ENCODE peak calls at places on chromosomes 12 and 14, in four cellular contexts. M is MM.1S, P is astrocyte of the cerebellum, R is thyroid gland. Y is an unnamed sample.

GRCh38 chr14:67674139-67674479 is 323 bp downstream of the VTI1B start:
- DNase-seq in M (peak), P (no peak), R (peak), Y (no peak)

GRCh38 chr12:128276542-128276941 is 9.6 kb downstream of the TMEM132C start:
- DNase-seq in M (no peak), P (no peak), R (no peak), Y (no peak)

GRCh38 chr12:80837342-80837978 is 100.3 kb downstream of the LIN7A start:
- DNase-seq in M (peak), P (peak), R (peak), Y (peak)

GRCh38 chr12:6539276-6540134 is 5.2 kb downstream of the GAPDH start:
- DNase-seq in M (no peak), P (no peak), R (no peak), Y (no peak)

GRCh38 chr12:11941601-11942360 is 129.0 kb upstream of the BCL2L14 start:
- DNase-seq in M (no peak), P (peak), R (no peak), Y (peak)

GRCh38 chr14:101019974-101020710 is 116.6 kb upstream of the RTL1 start:
- DNase-seq in M (no peak), P (no peak), R (no peak), Y (no peak)

GRCh38 chr14:89000007-89000942 is 175.8 kb downstream of the TTC8 start:
- DNase-seq in M (no peak), P (peak), R (no peak), Y (peak)

GRCh38 chr12:13103391-13104033 is at the start of gene GSG1:
- DNase-seq in M (no peak), P (no peak), R (no peak), Y (no peak)

GRCh38 chr14:61620130-61620946 is 75.0 kb upstream of the HIF1A start:
- DNase-seq in M (no peak), P (peak), R (peak), Y (peak)

GRCh38 chr12:76623929-76624328 is 64.4 kb upstream of the OSBPL8 start:
- DNase-seq in M (no peak), P (no peak), R (no peak), Y (no peak)

GRCh38 chr12:50055831-50056628 is 1.4 kb upstream of the ASIC1 start:
- DNase-seq in M (peak), P (no peak), R (peak), Y (no peak)

GRCh38 chr12:64102339-64102738 is 119.8 kb downstream of the KICS2 start:
- DNase-seq in M (no peak), P (no peak), R (no peak), Y (no peak)

GRCh38 chr12:524167-524951 is 64.6 kb downstream of the B4GALNT3 start:
- DNase-seq in M (no peak), P (no peak), R (no peak), Y (no peak)

GRCh38 chr14:61928300-61928699 is 166.1 kb downstream of the SNAPC1 start:
- DNase-seq in M (no peak), P (no peak), R (no peak), Y (no peak)

GRCh38 chr12:94938583-94938982 is 64.9 kb downstream of the NDUFA12 start:
- DNase-seq in M (no peak), P (no peak), R (no peak), Y (no peak)

GRCh38 chr14:103128631-103129300 is 5.5 kb downstream of the TNFAIP2 start:
- DNase-seq in M (no peak), P (no peak), R (peak), Y (no peak)

GRCh38 chr14:70649803-70650202 is 8.1 kb downstream of the TTC9 start:
- DNase-seq in M (no peak), P (no peak), R (no peak), Y (no peak)

GRCh38 chr12:121232163-121232562 is 22.2 kb downstream of the P2RX4 start:
- DNase-seq in M (no peak), P (no peak), R (no peak), Y (no peak)

GRCh38 chr12:30797689-30798088 is 42.9 kb upstream of the CAPRIN2 start:
- DNase-seq in M (no peak), P (no peak), R (no peak), Y (no peak)

GRCh38 chr12:113555226-113555625 is 83.6 kb upstream of the LHX5 start:
- DNase-seq in M (no peak), P (no peak), R (no peak), Y (no peak)

GRCh38 chr12:130620756-130621155 is 95.3 kb downstream of the RIMBP2 start:
- DNase-seq in M (no peak), P (no peak), R (no peak), Y (no peak)

GRCh38 chr12:6285063-6285477 is 25.4 kb upstream of the PLEKHG6 start:
- DNase-seq in M (peak), P (peak), R (peak), Y (no peak)

GRCh38 chr12:130354407-130354806 is 16.7 kb downstream of the PIWIL1 start:
- DNase-seq in M (no peak), P (no peak), R (peak), Y (no peak)

GRCh38 chr14:34331728-34332623 is 130.1 kb downstream of the SPTSSA start:
- DNase-seq in M (peak), P (no peak), R (peak), Y (no peak)

GRCh38 chr12:115305275-115305674 is 621.3 kb upstream of the TBX3 start:
- DNase-seq in M (no peak), P (no peak), R (no peak), Y (no peak)

GRCh38 chr12:132520421-132521199 is 30.7 kb downstream of the FBRSL1 start:
- DNase-seq in M (no peak), P (no peak), R (peak), Y (no peak)

GRCh38 chr14:31692376-31692781 is 131.2 kb downstream of the NUBPL start:
- DNase-seq in M (peak), P (peak), R (no peak), Y (peak)

GRCh38 chr14:101827286-101827685 is 65.8 kb downstream of the PPP2R5C start:
- DNase-seq in M (no peak), P (no peak), R (no peak), Y (no peak)

GRCh38 chr12:12821975-12822374 is 8.8 kb downstream of the DDX47 start:
- DNase-seq in M (peak), P (no peak), R (no peak), Y (no peak)

GRCh38 chr14:100538566-100539318 is 48.5 kb downstream of the BEGAIN start:
- DNase-seq in M (no peak), P (no peak), R (peak), Y (no peak)

GRCh38 chr14:74566174-74567125 is 45.6 kb downstream of the LTBP2 start:
- DNase-seq in M (no peak), P (no peak), R (no peak), Y (no peak)

GRCh38 chr14:68295316-68295816 is 475.8 kb downstream of the RAD51B start:
- DNase-seq in M (no peak), P (peak), R (peak), Y (peak)

GRCh38 chr14:93975791-93976476 is 436 bp downstream of the ASB2 start:
- DNase-seq in M (peak), P (no peak), R (no peak), Y (no peak)

GRCh38 chr12:104347374-104348075 is 44.0 kb downstream of the EID3 start:
- DNase-seq in M (no peak), P (no peak), R (no peak), Y (no peak)

GRCh38 chr12:45655186-45655585 is 74.3 kb upstream of the ARID2 start:
- DNase-seq in M (no peak), P (no peak), R (no peak), Y (no peak)
- TF ChIP-seq CTCF in M (no peak), P (no peak), R (no peak), Y (no peak)

GRCh38 chr12:117053050-117053400 is 46.2 kb downstream of the TESC start:
- DNase-seq in M (no peak), P (no peak), R (no peak), Y (no peak)
- H3K4me3 ChIP-seq in M (no peak), P (no peak), R (no peak), Y (no peak)

GRCh38 chr12:66282244-66282643 is 20.0 kb upstream of the HELB start:
- DNase-seq in M (no peak), P (no peak), R (no peak), Y (no peak)

GRCh38 chr12:66280573-66280972 is 21.7 kb upstream of the HELB start:
- DNase-seq in M (no peak), P (no peak), R (no peak), Y (no peak)

GRCh38 chr12:66275040-66275439 is 27.3 kb upstream of the HELB start:
- DNase-seq in M (no peak), P (no peak), R (no peak), Y (no peak)

GRCh38 chr12:66279127-66279712 is 23.1 kb upstream of the HELB start:
- DNase-seq in M (no peak), P (no peak), R (no peak), Y (no peak)
- TF ChIP-seq CTCF in M (peak), P (peak), R (no peak), Y (peak)

DNA sequence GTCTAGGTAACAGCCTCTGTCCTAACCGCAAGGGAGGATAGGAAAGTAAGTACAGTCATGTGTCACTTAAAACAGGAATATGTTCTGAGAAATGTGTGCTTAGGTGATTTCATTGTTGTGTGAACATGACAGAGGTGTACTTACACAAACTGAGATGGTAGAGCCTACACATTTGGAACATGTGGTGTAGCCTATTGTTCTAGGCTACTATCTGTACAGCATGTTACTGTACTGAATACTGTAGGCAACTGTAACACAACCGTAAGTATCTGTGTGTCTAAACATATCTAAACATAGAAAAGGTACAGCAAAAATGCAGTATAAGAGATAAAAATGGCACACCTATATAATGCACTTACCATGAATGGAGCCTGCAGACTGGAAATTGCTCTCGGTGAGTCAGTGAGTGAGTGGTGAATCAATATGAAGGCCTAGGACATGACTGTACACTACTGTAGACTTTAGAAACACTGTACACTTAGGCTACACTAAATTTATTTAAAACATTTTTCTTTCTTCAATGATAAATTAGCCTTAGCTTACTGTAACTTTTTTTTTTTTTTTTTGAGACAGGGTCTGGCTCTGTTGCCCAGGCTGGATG is 13.2 kb upstream of the MDM2 start:
- DNase-seq in M (no peak), P (no peak), R (no peak), Y (no peak)
- H3K4me3 ChIP-seq in M (no peak), P (no peak), R (no peak), Y (no peak)

GRCh38 chr12:60257063-60257462 is 661.2 kb downstream of the SLC16A7 start:
- DNase-seq in M (no peak), P (peak), R (peak), Y (peak)
- TF ChIP-seq CTCF in M (no peak), P (peak), R (no peak), Y (peak)

DNA sequence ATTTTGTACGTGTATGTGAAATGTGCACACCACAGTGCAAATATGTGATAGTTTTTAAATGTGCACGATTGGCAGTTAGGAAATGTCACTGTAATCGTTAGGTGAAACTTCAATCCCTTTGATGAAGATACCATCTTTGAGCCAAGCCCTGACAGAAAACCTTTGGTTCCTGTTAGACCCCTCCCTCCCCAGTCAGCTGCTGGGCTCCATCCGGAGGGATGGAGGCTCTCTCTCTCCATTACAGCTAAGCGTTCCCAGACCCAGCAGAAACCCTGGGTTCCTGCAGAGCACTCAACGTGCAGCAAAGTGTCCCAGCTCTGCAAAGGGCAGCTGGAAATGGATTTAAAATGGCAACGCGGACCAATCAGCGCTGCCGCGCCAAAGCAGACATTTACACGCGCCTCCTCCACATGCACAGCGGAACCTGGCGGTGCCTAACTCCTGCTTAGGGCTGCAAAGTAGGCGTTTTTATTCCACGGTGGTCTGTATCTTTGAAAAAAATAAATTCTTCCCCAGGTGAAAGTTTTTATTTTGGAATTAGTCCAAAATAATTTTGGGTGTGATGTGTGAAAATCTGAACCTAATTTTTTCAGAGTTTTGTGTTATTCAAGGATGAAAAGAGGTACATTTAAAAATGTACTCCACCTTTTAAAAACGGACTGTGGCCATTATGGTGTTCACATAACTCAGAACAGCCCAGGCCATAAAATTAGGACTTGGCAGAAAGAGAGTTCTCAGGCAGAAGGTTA is 1.4 kb upstream of the HMGA2 start:
- DNase-seq in M (no peak), P (peak), R (peak), Y (peak)
- H3K4me3 ChIP-seq in M (no peak), P (peak), R (no peak), Y (peak)

DNA sequence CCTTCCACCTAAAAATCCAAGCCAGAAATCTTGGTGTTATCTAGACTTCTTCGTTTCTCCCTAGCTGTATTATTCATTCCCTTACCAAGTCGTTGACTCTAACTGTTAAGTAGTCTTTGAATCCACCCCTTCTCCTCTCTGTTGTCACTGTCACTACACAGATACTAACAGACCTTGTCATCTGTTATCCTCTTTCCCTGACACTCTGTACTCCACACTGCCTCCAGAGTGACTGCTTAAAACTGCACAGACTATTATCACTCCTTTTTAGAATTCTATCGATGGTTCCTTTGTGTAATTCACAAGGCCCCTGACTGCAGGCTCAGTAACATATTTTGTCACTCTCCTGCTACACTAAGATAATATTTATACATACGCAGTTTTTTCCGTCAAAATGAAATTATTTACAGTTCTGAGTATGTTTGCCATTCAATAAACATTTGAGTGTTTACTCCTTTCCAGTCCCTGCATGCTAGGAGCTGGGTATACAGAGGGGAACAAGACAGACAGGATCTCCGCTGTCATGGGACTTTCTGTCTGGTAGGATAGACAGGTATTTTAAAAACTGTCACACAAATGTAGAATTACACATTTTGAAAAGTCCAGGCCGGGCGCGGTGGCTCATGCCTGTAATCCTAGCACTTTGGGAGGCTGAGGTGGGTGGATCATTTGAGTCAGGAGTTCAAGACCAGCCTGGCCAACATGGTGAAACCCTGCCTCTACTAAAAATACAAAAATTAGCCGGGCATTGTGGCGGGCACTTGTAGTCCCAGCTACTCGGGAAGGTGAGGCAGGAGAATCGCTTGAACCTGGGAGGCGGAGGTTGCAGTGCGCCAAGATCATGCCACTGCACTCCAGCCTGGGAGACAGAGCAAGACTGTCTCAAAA is 3.8 kb downstream of the MARS1 start:
- DNase-seq in M (no peak), P (no peak), R (no peak), Y (no peak)
- TF ChIP-seq CTCF in M (peak), P (peak), R (no peak), Y (peak)

DNA sequence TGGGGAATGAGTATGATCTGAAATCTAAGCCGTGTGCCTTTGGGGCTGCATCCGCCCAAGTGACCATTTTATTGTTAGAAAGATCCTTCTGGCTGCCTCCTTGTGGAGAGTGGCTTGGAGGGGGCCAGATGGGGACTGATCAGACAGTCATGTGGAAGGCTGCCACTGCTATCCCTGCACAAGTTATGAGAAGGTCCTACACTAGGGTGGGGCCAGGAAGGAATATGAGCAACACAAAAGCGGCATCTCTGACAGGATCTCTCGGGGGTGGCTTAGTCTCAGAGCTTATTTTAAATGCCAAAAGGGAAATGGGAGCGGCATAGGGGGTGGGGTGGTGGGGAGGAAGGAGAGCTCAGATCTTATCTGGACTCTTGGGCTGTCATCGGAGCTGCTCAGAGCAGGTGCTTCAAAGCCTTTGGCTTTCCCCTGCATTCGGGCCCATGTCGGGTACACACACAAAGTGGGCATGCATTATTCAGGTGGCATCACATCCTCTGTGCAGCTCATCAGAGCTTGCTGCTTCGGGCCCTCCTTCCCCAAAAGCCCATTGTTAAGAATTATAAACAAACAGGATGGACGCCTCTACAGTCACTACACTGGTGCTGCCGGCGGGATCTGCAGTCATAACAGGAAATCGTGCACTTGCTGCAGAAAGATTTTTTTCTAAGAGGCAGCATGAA is 805.4 kb downstream of the VRK1 start:
- DNase-seq in M (no peak), P (no peak), R (no peak), Y (no peak)
- H3K4me3 ChIP-seq in M (no peak), P (no peak), R (no peak), Y (no peak)

GRCh38 chr12:21699851-21700250 is 42.2 kb upstream of the LDHB start:
- DNase-seq in M (no peak), P (no peak), R (no peak), Y (no peak)

DNA sequence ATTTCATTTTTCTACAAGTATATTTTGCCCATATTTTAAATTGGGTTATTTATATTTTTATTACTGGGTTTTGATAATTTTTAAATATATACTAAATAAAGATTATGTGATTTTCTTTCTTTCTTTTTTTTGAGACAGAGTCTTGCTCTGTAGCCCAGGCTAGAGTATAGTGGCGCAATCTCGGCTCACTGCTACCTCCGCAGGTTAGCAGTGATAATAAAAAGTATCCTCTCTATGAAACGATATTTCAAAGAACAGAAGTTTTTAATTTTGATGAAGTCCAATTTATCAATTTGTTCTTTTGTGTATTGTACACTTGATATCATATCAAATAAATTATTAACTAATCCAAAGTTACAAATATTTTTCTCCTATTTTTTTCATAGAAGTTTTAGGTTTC is 47.2 kb upstream of the LDHB start:
- DNase-seq in M (no peak), P (no peak), R (no peak), Y (no peak)
- TF ChIP-seq CTCF in M (no peak), P (no peak), R (no peak), Y (no peak)